ENCODE peak calls at places on chromosomes 5 and 9, in seven cellular contexts. Z, X, C, R, D, N and L are unnamed samples. For H3K4me1, the result is how much of the 10 kb centered on the place peaks cover.

GRCh38 chr5:411728-412127 is 31.2 kb upstream of the EXOC3 start:
- DNase-seq in R (no peak), Z (peak), D (no peak), N (peak), C (no peak), X (no peak), L (no peak)

GRCh38 chr5:170426149-170426767 is 37.1 kb upstream of the KCNMB1 start:
- DNase-seq in C (no peak), X (no peak), Z (no peak), D (no peak), N (no peak), R (no peak), L (no peak)

GRCh38 chr5:179730852-179731251 is 1.8 kb upstream of the MAML1 start:
- DNase-seq in N (no peak), X (no peak), R (no peak), Z (no peak), C (no peak), D (no peak), L (no peak)

GRCh38 chr5:143836161-143836725 is 24.3 kb downstream of the HMHB1 start:
- DNase-seq in X (no peak), C (no peak), D (no peak), N (no peak), R (no peak), Z (no peak), L (no peak)

GRCh38 chr9:124661184-124661755 is 109.8 kb downstream of the NR6A1 start:
- DNase-seq in D (no peak), X (no peak), C (no peak), Z (no peak), N (no peak), R (no peak), L (peak)

GRCh38 chr5:45279109-45279508 is 417.1 kb downstream of the HCN1 start:
- DNase-seq in D (no peak), R (no peak), Z (no peak), N (no peak), X (no peak), C (no peak), L (no peak)

GRCh38 chr5:132258102-132259060 is 885 bp downstream of the PDLIM4 start:
- DNase-seq in Z (no peak), X (peak), R (peak), D (no peak), N (peak), C (no peak), L (peak)

GRCh38 chr5:89083791-89084190 is 200.8 kb upstream of the MEF2C start:
- DNase-seq in D (no peak), X (peak), N (no peak), C (no peak), R (no peak), Z (no peak), L (peak)

GRCh38 chr9:134375430-134376385 is 49.5 kb downstream of the RXRA start:
- DNase-seq in N (no peak), Z (no peak), R (no peak), D (no peak), X (no peak), C (no peak), L (no peak)

GRCh38 chr5:83313431-83313830 is 158.1 kb upstream of the VCAN start:
- DNase-seq in C (no peak), X (no peak), D (no peak), Z (no peak), R (peak), N (no peak), L (peak)

GRCh38 chr5:79133121-79133656 is 21.6 kb downstream of the BHMT start:
- DNase-seq in X (peak), C (peak), Z (no peak), R (peak), N (no peak), D (no peak), L (peak)

GRCh38 chr9:16704489-16705111 is 165.9 kb downstream of the BNC2 start:
- DNase-seq in X (peak), R (peak), N (no peak), D (no peak), Z (peak), C (no peak), L (peak)

GRCh38 chr5:178785999-178786398 is 55.5 kb upstream of the ZNF354A start:
- DNase-seq in R (peak), C (no peak), D (no peak), X (no peak), N (peak), Z (no peak), L (no peak)

GRCh38 chr9:95556521-95556920 is 39.8 kb upstream of the PTCH1 start:
- DNase-seq in R (no peak), D (no peak), X (no peak), N (no peak), Z (no peak), C (no peak), L (no peak)

GRCh38 chr5:115626444-115626823 is 598 bp upstream of the TMED7 start:
- DNase-seq in X (no peak), C (no peak), N (no peak), Z (no peak), D (no peak), R (no peak), L (peak)

GRCh38 chr9:136309101-136309801 is 5.4 kb upstream of the CCDC187 start:
- DNase-seq in N (no peak), R (no peak), X (no peak), Z (peak), C (no peak), D (no peak), L (no peak)

GRCh38 chr9:715743-716400 is 125.6 kb upstream of the DMRT1 start:
- DNase-seq in D (no peak), C (no peak), N (no peak), R (no peak), X (peak), Z (no peak), L (peak)

GRCh38 chr9:3946840-3947239 is 353.0 kb downstream of the GLIS3 start:
- DNase-seq in D (no peak), X (no peak), Z (peak), R (no peak), N (no peak), C (no peak), L (no peak)

GRCh38 chr5:149210229-149210628 is 61.4 kb upstream of the AFAP1L1 start:
- DNase-seq in R (no peak), X (no peak), D (no peak), Z (no peak), C (no peak), N (no peak), L (peak)

GRCh38 chr5:122908662-122909061 is 63.2 kb downstream of the SNX24 start:
- DNase-seq in C (no peak), R (peak), X (no peak), D (no peak), Z (no peak), N (peak), L (no peak)

GRCh38 chr5:142110046-142110531 is 1.5 kb downstream of the NDFIP1 start:
- DNase-seq in X (no peak), D (no peak), R (no peak), C (no peak), N (no peak), Z (no peak), L (peak)

GRCh38 chr5:151048526-151048925 is 28.1 kb downstream of the GPX3 start:
- DNase-seq in N (no peak), R (no peak), C (no peak), X (no peak), D (no peak), Z (no peak), L (no peak)

GRCh38 chr9:28598396-28598795 is 1025.1 kb upstream of the C9orf72 start:
- DNase-seq in R (no peak), D (no peak), X (no peak), C (no peak), N (no peak), Z (peak), L (no peak)

GRCh38 chr9:68951879-68952659 is 61.8 kb downstream of the PRKACG start:
- DNase-seq in N (no peak), C (no peak), Z (no peak), D (no peak), R (no peak), X (no peak), L (no peak)

GRCh38 chr9:38008168-38009034 is 60.6 kb downstream of the SHB start:
- DNase-seq in X (peak), C (no peak), R (peak), D (no peak), N (peak), Z (peak), L (peak)

GRCh38 chr5:167389537-167389936 is 901.9 kb upstream of the WWC1 start:
- DNase-seq in X (no peak), Z (no peak), R (no peak), C (no peak), D (no peak), N (no peak), L (peak)

GRCh38 chr5:74801941-74802340 is 34.9 kb downstream of the NSA2 start:
- DNase-seq in R (no peak), N (no peak), D (no peak), C (no peak), X (peak), Z (no peak), L (peak)

GRCh38 chr9:18857769-18858168 is 175.2 kb downstream of the SAXO1 start:
- DNase-seq in N (no peak), C (no peak), D (no peak), X (no peak), R (no peak), Z (no peak), L (peak)

GRCh38 chr5:98556707-98557106 is 216.8 kb upstream of the RGMB start:
- DNase-seq in N (no peak), X (no peak), C (no peak), R (no peak), Z (no peak), D (no peak), L (peak)

GRCh38 chr5:73438048-73438896 is 10.3 kb downstream of the FOXD1 start:
- DNase-seq in C (no peak), N (no peak), D (no peak), R (no peak), X (no peak), Z (no peak), L (no peak)

GRCh38 chr5:81579525-81579924 is 171.4 kb downstream of the SSBP2 start:
- DNase-seq in D (no peak), C (no peak), Z (no peak), X (peak), N (no peak), R (peak), L (peak)

GRCh38 chr5:157109744-157110143 is 900 bp upstream of the HAVCR2 start:
- DNase-seq in X (no peak), Z (no peak), C (no peak), N (no peak), R (no peak), D (no peak), L (no peak)

GRCh38 chr9:96009223-96009602 is 133.7 kb downstream of the ERCC6L2 start:
- DNase-seq in Z (no peak), X (no peak), N (no peak), D (no peak), C (no peak), R (no peak), L (no peak)

GRCh38 chr5:170880084-170880483 is 18.3 kb downstream of the RANBP17 start:
- DNase-seq in R (no peak), C (no peak), D (no peak), Z (no peak), N (no peak), X (no peak), L (no peak)

GRCh38 chr9:91101598-91102168 is 260.0 kb downstream of the AUH start:
- DNase-seq in N (no peak), Z (no peak), R (no peak), X (no peak), C (no peak), D (peak), L (no peak)

GRCh38 chr9:89431930-89432725 is 65.8 kb downstream of the SEMA4D start:
- DNase-seq in D (no peak), C (no peak), R (no peak), X (no peak), Z (no peak), N (no peak), L (no peak)
- H3K4me1 ChIP-seq in D (half or more), C (under half), R (under half), X (under half), Z (under half), N (under half), L (under half)

GRCh38 chr9:109945571-109945970 is 165.6 kb downstream of the PALM2AKAP2 start:
- DNase-seq in R (no peak), X (no peak), C (no peak), D (no peak), N (no peak), Z (no peak), L (peak)
- H3K4me1 ChIP-seq in R (under half), X (under half), C (under half), D (under half), N (under half), Z (under half), L (under half)

GRCh38 chr9:71891557-71892189 is 19.3 kb downstream of the ABHD17B start:
- DNase-seq in C (no peak), Z (no peak), X (no peak), N (no peak), D (no peak), R (no peak), L (no peak)

GRCh38 chr9:71895122-71895521 is 15.9 kb downstream of the ABHD17B start:
- DNase-seq in Z (no peak), R (no peak), C (no peak), N (no peak), D (no peak), X (peak), L (peak)

GRCh38 chr9:71896762-71897161 is 14.2 kb downstream of the ABHD17B start:
- DNase-seq in R (no peak), N (no peak), Z (no peak), C (no peak), D (no peak), X (no peak), L (no peak)

GRCh38 chr9:71897573-71897972 is 13.4 kb downstream of the ABHD17B start:
- DNase-seq in R (no peak), Z (no peak), X (no peak), D (no peak), C (no peak), N (no peak), L (no peak)

GRCh38 chr9:71895955-71896354 is 15.0 kb downstream of the ABHD17B start:
- DNase-seq in D (no peak), X (no peak), N (no peak), C (no peak), Z (no peak), R (no peak), L (no peak)
- H3K4me1 ChIP-seq in D (half or more), X (under half), N (under half), C (under half), Z (under half), R (under half), L (under half)

DNA sequence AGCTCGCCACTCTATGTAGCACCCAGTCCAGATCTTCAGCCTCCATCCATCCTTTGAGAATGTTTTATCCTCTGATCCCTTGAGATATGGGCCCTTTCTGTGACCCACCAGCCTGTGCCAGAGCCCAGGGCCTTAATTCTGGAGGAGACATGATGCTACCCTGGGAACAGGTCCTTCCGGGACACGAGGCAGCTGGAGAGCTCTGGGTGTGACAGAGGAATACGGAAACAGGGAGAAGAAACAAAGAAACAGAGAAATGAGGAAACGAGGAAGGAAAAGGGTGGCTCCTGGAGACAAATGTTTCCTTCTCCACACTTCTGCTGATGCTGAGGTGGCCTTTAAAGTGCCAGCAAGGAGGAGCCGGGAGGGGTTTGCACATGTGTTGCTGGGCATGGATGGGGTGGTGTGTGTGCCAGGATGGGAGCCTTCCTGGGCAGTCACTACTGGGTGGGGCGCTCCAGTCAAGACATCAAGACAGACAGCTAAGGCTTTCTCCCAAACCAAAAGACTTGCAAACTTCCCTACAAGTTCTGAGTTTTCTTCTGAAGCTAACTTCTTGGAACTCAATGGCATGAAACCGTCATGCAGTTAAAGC is 22.9 kb upstream of the MARCHF6 start:
- DNase-seq in C (no peak), Z (no peak), R (no peak), D (no peak), N (no peak), X (no peak), L (no peak)
- H3K4me1 ChIP-seq in C (under half), Z (under half), R (under half), D (under half), N (under half), X (under half), L (under half)

GRCh38 chr9:127565231-127565630 is 46.8 kb upstream of the STXBP1 start:
- DNase-seq in X (no peak), D (no peak), Z (no peak), C (no peak), R (no peak), N (no peak), L (no peak)

GRCh38 chr9:127563579-127563978 is 48.5 kb upstream of the STXBP1 start:
- DNase-seq in N (no peak), R (no peak), D (no peak), Z (no peak), C (no peak), X (no peak), L (no peak)

GRCh38 chr9:127562271-127562780 is 49.8 kb upstream of the STXBP1 start:
- DNase-seq in C (no peak), R (no peak), Z (peak), X (no peak), D (no peak), N (no peak), L (no peak)

GRCh38 chr9:127561491-127562270 is 50.4 kb upstream of the STXBP1 start:
- DNase-seq in R (peak), X (peak), C (no peak), Z (peak), D (no peak), N (peak), L (peak)

DNA sequence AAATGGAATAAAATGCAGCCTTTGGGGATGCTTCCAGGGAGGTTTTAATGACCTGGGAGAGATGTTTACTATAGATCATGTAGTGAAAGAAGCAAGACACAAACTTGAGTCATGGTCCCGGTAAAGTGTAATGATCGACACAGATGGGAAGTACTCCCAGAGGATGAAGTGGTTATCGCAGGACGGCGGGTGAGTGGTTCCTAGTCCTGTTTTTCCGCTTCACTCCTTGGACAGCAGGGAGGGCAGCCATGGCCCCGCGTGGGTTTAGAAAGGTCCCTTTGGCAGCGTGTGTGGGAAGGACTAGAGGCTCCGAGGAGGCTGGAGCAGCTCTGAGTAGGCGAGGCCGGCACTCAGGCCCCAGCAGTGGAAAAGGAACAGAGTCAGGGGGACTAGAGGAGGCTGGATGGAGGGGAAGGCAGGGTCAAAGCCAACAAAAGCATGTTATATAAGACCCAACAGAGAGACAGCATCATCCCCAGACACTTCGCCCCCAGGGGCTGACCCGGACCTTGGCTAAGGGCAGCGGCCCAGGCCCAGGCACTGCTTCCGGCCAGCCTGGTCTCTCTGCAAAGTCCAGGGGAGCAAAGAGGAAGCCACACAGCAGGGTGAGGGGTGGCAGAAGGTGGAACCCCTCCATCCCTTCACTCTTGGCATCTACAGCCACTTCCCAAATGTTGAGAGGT is 49.1 kb upstream of the STXBP1 start:
- DNase-seq in D (no peak), Z (peak), C (no peak), N (peak), X (no peak), R (no peak), L (peak)
- H3K4me1 ChIP-seq in D (under half), Z (half or more), C (under half), N (half or more), X (half or more), R (under half), L (half or more)